ENCODE peak calls at places on chromosome 5, in seven cellular contexts. R is PC-3; C is epithelial cell of esophagus; Y is CD8-positive, alpha-beta T cell; L is adrenal gland; A is AG04450; P is H1. F is an unnamed sample.

GRCh38 chr5:169837686-169838085 is 142.6 kb downstream of the INSYN2B start:
- DNase-seq in R (no peak), C (no peak), Y (no peak), L (no peak), A (no peak), P (no peak), F (no peak)

GRCh38 chr5:143224672-143225071 is 178.8 kb downstream of the NR3C1 start:
- DNase-seq in R (no peak), C (no peak), Y (no peak), L (no peak), A (no peak), P (no peak), F (no peak)

GRCh38 chr5:76081811-76082783 is 1.1 kb upstream of the SV2C start:
- DNase-seq in R (no peak), C (no peak), Y (no peak), L (no peak), A (no peak), P (peak; percentile 58), F (no peak)

GRCh38 chr5:134547579-134547978 is 22.1 kb downstream of the JADE2 start:
- DNase-seq in R (peak; percentile 60), C (peak; percentile 69), Y (no peak), L (peak; percentile 61), A (peak; percentile 81), P (no peak), F (no peak)

GRCh38 chr5:97405941-97406340 is 222.9 kb upstream of the RIOK2 start:
- DNase-seq in R (no peak), C (no peak), Y (no peak), L (no peak), A (no peak), P (no peak), F (no peak)

GRCh38 chr5:167643616-167644015 is 647.8 kb upstream of the WWC1 start:
- DNase-seq in R (no peak), C (peak; percentile 38), Y (no peak), L (no peak), A (no peak), P (no peak), F (no peak)

GRCh38 chr5:32584651-32585050 is 706 bp upstream of the SUB1 start:
- DNase-seq in R (no peak), C (peak; percentile 28), Y (no peak), L (no peak), A (no peak), P (no peak), F (no peak)

GRCh38 chr5:74990194-74990593 is 62.2 kb downstream of the GCNT4 start:
- DNase-seq in R (no peak), C (no peak), Y (no peak), L (no peak), A (no peak), P (no peak), F (no peak)

GRCh38 chr5:53071738-53072137 is 37.8 kb downstream of the MOCS2 start:
- DNase-seq in R (no peak), C (no peak), Y (no peak), L (peak; percentile 20), A (no peak), P (no peak), F (no peak)

GRCh38 chr5:149367249-149367971 is 9.6 kb downstream of the PCYOX1L start:
- DNase-seq in R (peak; percentile 95), C (peak; percentile 65), Y (peak; percentile 46), L (no peak), A (no peak), P (peak; percentile 89), F (peak; percentile 77)

GRCh38 chr5:54526604-54527359 is 9.2 kb downstream of the SNX18 start:
- DNase-seq in R (no peak), C (no peak), Y (no peak), L (no peak), A (no peak), P (no peak), F (no peak)

GRCh38 chr5:153696256-153696655 is 205.8 kb downstream of the GRIA1 start:
- DNase-seq in R (no peak), C (no peak), Y (no peak), L (no peak), A (no peak), P (no peak), F (no peak)

GRCh38 chr5:52987711-52988329 is 1.3 kb upstream of the ITGA2 start:
- DNase-seq in R (peak; percentile 97), C (peak; percentile 97), Y (no peak), L (no peak), A (no peak), P (no peak), F (no peak)

GRCh38 chr5:111779260-111780254 is 22.6 kb upstream of the NREP start:
- DNase-seq in R (peak; percentile 19), C (peak; percentile 48), Y (no peak), L (no peak), A (no peak), P (no peak), F (no peak)

GRCh38 chr5:74638776-74639537 is 1.6 kb downstream of the ENC1 start:
- DNase-seq in R (peak; percentile 64), C (peak; percentile 49), Y (no peak), L (no peak), A (peak; percentile 42), P (no peak), F (no peak)

GRCh38 chr5:172791291-172791690 is 20.3 kb upstream of the DUSP1 start:
- DNase-seq in R (no peak), C (no peak), Y (no peak), L (no peak), A (no peak), P (no peak), F (no peak)

GRCh38 chr5:131630208-131630962 is 4.6 kb downstream of the RAPGEF6 start:
- DNase-seq in R (peak; percentile 65), C (peak; percentile 46), Y (no peak), L (no peak), A (no peak), P (no peak), F (no peak)

GRCh38 chr5:120684213-120684612 is 220.1 kb downstream of the PRR16 start:
- DNase-seq in R (peak; percentile 51), C (peak; percentile 30), Y (no peak), L (no peak), A (no peak), P (no peak), F (no peak)

GRCh38 chr5:143402464-143403356 is 776 bp downstream of the NR3C1 start:
- DNase-seq in R (peak; percentile 33), C (peak; percentile 64), Y (peak; percentile 79), L (peak; percentile 71), A (no peak), P (peak; percentile 65), F (peak; percentile 40)

GRCh38 chr5:35089688-35090314 is 42.1 kb upstream of the AGXT2 start:
- DNase-seq in R (peak; percentile 88), C (peak; percentile 48), Y (peak; percentile 40), L (peak; percentile 62), A (peak; percentile 8), P (peak; percentile 84), F (peak; percentile 59)

GRCh38 chr5:115419794-115420585 is 123.5 kb upstream of the CCDC112 start:
- DNase-seq in R (peak; percentile 94), C (peak; percentile 91), Y (no peak), L (no peak), A (peak; percentile 85), P (no peak), F (no peak)

GRCh38 chr5:158070855-158071254 is 211.9 kb upstream of the CLINT1 start:
- DNase-seq in R (no peak), C (no peak), Y (no peak), L (no peak), A (no peak), P (no peak), F (no peak)

DNA sequence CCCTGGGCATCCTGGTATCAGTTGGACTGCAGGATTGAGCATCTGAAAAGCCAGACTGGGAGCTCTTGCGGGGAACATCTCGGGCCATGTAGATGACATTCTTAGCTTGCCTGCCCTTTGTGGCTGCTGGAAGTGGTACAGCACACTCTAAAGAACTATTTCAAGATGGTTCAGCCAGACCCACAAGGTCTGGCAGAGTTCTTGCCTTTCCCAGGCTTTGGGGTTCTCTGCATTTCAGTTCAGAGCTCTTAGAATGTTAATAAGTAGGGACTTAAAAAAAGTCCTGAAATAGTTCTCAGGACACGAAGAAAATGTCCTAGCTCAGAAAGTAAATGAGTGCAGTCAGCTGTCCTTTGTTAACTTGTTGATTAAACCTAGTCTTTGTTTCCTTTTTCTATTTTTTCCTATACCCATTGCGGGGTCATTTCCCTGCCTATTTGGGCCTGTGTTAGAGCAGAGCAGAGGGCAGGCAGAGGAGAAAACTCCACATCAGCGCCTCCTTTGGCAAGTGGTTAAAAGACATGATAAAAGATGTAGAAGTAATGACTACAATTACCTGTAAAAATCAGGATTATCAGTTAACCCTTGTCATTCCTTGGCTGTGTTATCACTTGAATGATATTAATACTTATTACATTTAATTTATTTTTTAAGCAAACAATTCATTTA is 291.5 kb downstream of the ZSWIM6 start:
- DNase-seq in R (no peak), C (no peak), Y (no peak), L (no peak), A (no peak), P (no peak), F (peak; percentile 23)
- TF ChIP-seq CTCF in R (no peak), C (peak; percentile 33), Y (no peak), L (no peak), A (peak; percentile 24), P (peak; percentile 62), F (peak; percentile 60)

DNA sequence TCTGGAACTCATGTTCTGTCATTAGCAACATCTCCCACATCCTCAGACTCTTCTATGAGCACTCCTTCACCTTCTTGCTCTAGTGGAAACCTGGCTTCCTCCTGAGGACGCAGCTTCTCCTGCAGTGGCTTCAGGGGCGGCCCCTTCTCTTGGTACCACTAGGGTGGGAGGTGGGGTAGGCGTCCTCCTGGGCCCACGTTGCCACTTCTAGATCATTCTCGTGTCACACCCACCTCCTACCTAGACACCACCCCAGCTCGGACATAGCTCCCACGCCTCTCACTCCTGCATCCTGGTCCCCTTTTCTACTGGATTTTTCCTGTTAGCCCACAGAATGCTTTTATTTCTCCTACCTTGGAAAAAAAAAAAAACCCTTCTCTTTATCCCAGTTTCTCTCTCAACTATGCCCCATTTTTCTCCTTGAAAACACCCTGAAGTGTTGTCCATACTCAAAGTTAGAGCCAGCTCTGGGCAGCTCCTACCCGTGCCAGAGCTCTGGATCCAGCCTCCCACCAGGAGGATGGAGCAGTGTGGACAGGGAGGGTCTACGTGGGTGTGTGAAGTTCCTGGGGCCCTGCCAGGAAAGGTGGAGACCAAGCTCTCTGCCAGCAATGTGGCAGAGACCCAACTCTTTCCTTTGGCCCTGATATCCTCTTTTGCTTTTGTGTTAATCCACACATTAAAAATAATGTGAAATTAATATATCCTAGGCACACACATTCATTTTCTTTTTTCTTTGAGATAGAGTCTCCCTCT is 179.2 kb downstream of the HSPA4 start:
- DNase-seq in R (no peak), C (no peak), Y (no peak), L (no peak), A (no peak), P (no peak), F (no peak)
- TF ChIP-seq CTCF in R (no peak), C (no peak), Y (no peak), L (no peak), A (no peak), P (no peak), F (no peak)

GRCh38 chr5:154995679-154996078 is 17.9 kb upstream of the KIF4B start:
- DNase-seq in R (no peak), C (no peak), Y (no peak), L (no peak), A (no peak), P (peak; percentile 55), F (no peak)
- TF ChIP-seq CTCF in R (peak; percentile 29), C (no peak), Y (no peak), L (no peak), A (no peak), P (peak; percentile 69), F (peak; percentile 32)

DNA sequence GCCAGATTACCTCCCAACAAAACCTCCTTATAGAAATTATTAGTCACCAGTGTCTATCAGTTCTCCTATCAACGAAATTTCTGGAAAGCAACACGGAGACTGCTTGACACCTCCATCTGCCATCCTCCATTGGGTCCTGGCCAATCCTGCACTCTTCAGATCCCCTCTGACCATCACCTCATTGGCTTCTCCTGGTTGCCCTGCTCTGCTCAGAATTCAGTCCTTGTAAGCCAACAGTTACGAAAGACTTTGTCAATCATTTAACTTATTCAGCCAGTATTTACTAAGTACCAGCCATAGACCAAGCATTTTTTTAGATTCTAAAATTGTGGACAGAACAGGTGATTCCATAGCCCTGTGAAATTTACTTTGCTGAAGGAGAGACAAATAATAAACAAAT is 228.5 kb downstream of the MARCHF11 start:
- DNase-seq in R (no peak), C (no peak), Y (no peak), L (no peak), A (no peak), P (no peak), F (no peak)
- TF ChIP-seq CTCF in R (no peak), C (no peak), Y (no peak), L (no peak), A (no peak), P (no peak), F (no peak)

F was measured in neural crest cell.